ENCODE peak calls at places on chromosomes 12 and 14, in seven cellular contexts. M, W, S, A, T, H and I are unnamed samples.

GRCh38 chr14:104352493-104353220 is 214.3 kb downstream of the KIF26A start:
- DNase-seq in M (peak), W (no peak), S (no peak), A (no peak), T (no peak), H (no peak), I (no peak)

GRCh38 chr14:95662376-95663186 is 23.6 kb upstream of the TCL1B start:
- DNase-seq in M (no peak), W (no peak), S (peak), A (no peak), T (no peak), H (no peak), I (no peak)

GRCh38 chr14:93105362-93105761 is 10.4 kb downstream of the ITPK1 start:
- DNase-seq in M (no peak), W (peak), S (peak), A (peak), T (no peak), H (peak), I (peak)

GRCh38 chr12:9340422-9341259 is 132.4 kb upstream of the PZP start:
- DNase-seq in M (no peak), W (peak), S (peak), A (no peak), T (no peak), H (no peak), I (no peak)

GRCh38 chr14:24147761-24148428 is 597 bp downstream of the RNF31 start:
- DNase-seq in M (peak), W (no peak), S (no peak), A (no peak), T (no peak), H (no peak), I (no peak)

GRCh38 chr12:10310926-10311705 is 3.4 kb downstream of the KLRD1 start:
- DNase-seq in M (no peak), W (peak), S (no peak), A (no peak), T (no peak), H (peak), I (no peak)

GRCh38 chr14:68089146-68089715 is 269.7 kb downstream of the RAD51B start:
- DNase-seq in M (no peak), W (peak), S (no peak), A (no peak), T (peak), H (peak), I (no peak)

GRCh38 chr12:124314207-124314606 is 19.3 kb downstream of the RFLNA start:
- DNase-seq in M (no peak), W (no peak), S (no peak), A (no peak), T (no peak), H (no peak), I (no peak)

GRCh38 chr12:100926669-100927248 is 132.2 kb downstream of the ANO4 start:
- DNase-seq in M (no peak), W (peak), S (peak), A (no peak), T (peak), H (peak), I (no peak)

GRCh38 chr12:27998170-27999110 is 25.9 kb upstream of the PTHLH start:
- DNase-seq in M (no peak), W (no peak), S (no peak), A (no peak), T (peak), H (no peak), I (no peak)

GRCh38 chr12:75814856-75815754 is 216.5 kb downstream of the PHLDA1 start:
- DNase-seq in M (no peak), W (peak), S (peak), A (no peak), T (peak), H (peak), I (no peak)

GRCh38 chr14:75978249-75978731 is 3.5 kb downstream of the TGFB3 start:
- DNase-seq in M (no peak), W (no peak), S (peak), A (no peak), T (no peak), H (no peak), I (no peak)

GRCh38 chr14:75979641-75980422 is 2.0 kb downstream of the TGFB3 start:
- DNase-seq in M (no peak), W (peak), S (no peak), A (no peak), T (no peak), H (no peak), I (no peak)

GRCh38 chr14:75977544-75977943 is 4.3 kb downstream of the TGFB3 start:
- DNase-seq in M (no peak), W (no peak), S (peak), A (no peak), T (no peak), H (no peak), I (no peak)

GRCh38 chr14:75979071-75979571 is 2.7 kb downstream of the TGFB3 start:
- DNase-seq in M (no peak), W (peak), S (peak), A (no peak), T (peak), H (no peak), I (no peak)

GRCh38 chr14:75976838-75977237 is 5.0 kb downstream of the TGFB3 start:
- DNase-seq in M (no peak), W (no peak), S (no peak), A (no peak), T (no peak), H (no peak), I (no peak)
- TF ChIP-seq CTCF in M (peak), W (no peak), S (no peak), A (no peak), T (no peak), H (no peak), I (no peak)

GRCh38 chr12:72570601-72571000 is 298.4 kb downstream of the TRHDE start:
- DNase-seq in M (no peak), W (no peak), S (no peak), A (no peak), T (peak), H (no peak), I (no peak)
- TF ChIP-seq CTCF in M (peak), W (no peak), S (no peak), A (no peak), T (no peak), H (no peak), I (peak)

DNA sequence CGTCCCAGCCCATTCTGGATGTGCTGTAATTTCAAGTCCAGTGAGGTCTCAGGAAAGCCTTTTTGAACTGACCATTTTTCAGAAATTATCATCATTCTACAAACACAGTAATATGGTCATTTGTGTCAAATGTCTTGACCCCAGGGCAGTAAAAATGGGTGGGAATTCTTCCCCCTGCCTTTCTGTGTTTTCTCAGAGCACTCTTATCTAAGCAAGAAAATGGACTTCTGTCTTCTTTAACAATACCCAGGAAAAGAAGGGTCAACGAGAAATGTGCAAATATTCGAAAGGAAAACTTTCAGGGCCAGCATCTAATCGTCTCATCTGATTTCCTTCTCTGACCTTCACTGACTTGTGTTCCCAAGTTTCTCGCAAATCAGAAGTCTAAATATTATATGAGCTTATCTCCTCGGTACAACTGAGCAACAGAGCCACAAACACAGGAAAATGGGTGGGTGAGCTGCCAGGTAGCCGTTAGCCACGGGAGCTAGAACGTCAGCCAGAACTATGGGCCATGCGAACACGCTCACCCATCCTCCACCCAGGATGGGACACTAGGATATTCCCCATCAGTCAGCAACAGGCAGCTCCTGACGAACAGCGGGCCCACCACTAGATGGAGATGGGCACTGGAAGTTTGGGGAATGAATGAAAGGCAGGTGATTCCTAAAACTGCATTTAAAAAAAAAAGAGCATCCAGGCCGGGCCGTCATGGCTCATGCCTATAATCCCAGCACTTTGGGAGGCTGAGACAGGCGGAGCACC is 57.1 kb downstream of the VWF start:
- DNase-seq in M (no peak), W (peak), S (no peak), A (peak), T (peak), H (no peak), I (peak)
- TF ChIP-seq CTCF in M (peak), W (peak), S (peak), A (peak), T (peak), H (peak), I (peak)

GRCh38 chr12:49367381-49368239 is at the start of gene SPATS2:
- DNase-seq in M (peak), W (peak), S (no peak), A (peak), T (peak), H (no peak), I (no peak)
- TF ChIP-seq CTCF in M (no peak), W (no peak), S (no peak), A (no peak), T (no peak), H (no peak), I (no peak)

GRCh38 chr12:46934374-46935111 is 108.7 kb upstream of the SLC38A4 start:
- DNase-seq in M (no peak), W (no peak), S (no peak), A (no peak), T (no peak), H (no peak), I (no peak)
- TF ChIP-seq CTCF in M (no peak), W (no peak), S (no peak), A (no peak), T (no peak), H (no peak), I (no peak)

DNA sequence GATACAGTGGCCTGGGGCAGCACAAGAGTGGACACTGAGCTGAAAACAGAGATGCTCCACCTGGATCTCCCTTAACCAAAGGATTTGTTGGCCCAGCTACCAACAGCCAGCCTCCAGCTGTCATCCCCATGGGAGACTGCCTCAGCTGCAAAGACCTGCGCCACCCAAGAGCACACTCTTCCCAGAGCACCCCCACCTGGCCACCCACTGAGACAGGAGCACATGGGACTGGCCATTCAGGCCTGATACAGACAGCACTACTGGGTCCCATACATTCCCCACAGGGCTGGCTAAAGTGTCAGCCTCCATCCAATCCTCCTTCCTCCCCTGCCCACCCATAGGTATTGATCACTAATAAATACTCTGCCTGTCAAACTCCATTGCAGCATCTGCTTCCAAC is 241.6 kb downstream of the BCL11B start:
- DNase-seq in M (no peak), W (no peak), S (no peak), A (no peak), T (no peak), H (no peak), I (no peak)
- TF ChIP-seq CTCF in M (no peak), W (no peak), S (no peak), A (no peak), T (no peak), H (no peak), I (no peak)